ENCODE peak calls at places on chromosome 14, in five cellular contexts. One of them, this sample, is unnamed. For H3K9me3, the result is how much of the 10 kb centered on the place peaks cover.

GRCh38 chr14:104389326-104390220 is 190.0 kb upstream of the C14orf180 start:
- DNase-seq in left ventricle myocardium inferior: no peak
- DNase-seq in mucosa of descending colon: no peak
- DNase-seq in heart right ventricle: no peak
- DNase-seq in A549: no peak
- DNase-seq in this sample: no peak

GRCh38 chr14:24806061-24806678 is 172.2 kb upstream of the GZMB start:
- DNase-seq in left ventricle myocardium inferior: peak
- DNase-seq in mucosa of descending colon: peak
- DNase-seq in heart right ventricle: peak
- DNase-seq in A549: peak
- DNase-seq in this sample: peak

GRCh38 chr14:88421286-88421685 is 35.8 kb downstream of the SPATA7 start:
- DNase-seq in left ventricle myocardium inferior: no peak
- DNase-seq in mucosa of descending colon: no peak
- DNase-seq in heart right ventricle: no peak
- DNase-seq in A549: no peak
- DNase-seq in this sample: no peak

GRCh38 chr14:24339284-24340151 is at the start of gene RIPK3:
- DNase-seq in left ventricle myocardium inferior: peak
- DNase-seq in mucosa of descending colon: peak
- DNase-seq in heart right ventricle: peak
- DNase-seq in A549: no peak
- DNase-seq in this sample: no peak

GRCh38 chr14:70451874-70452273 is at the start of gene ADAM21:
- DNase-seq in left ventricle myocardium inferior: no peak
- DNase-seq in mucosa of descending colon: no peak
- DNase-seq in heart right ventricle: no peak
- DNase-seq in A549: no peak
- DNase-seq in this sample: no peak

GRCh38 chr14:61642246-61642982 is 52.9 kb upstream of the HIF1A start:
- DNase-seq in left ventricle myocardium inferior: no peak
- DNase-seq in mucosa of descending colon: peak
- DNase-seq in heart right ventricle: no peak
- DNase-seq in A549: peak
- DNase-seq in this sample: no peak

GRCh38 chr14:35220027-35220676 is 72.0 kb upstream of the PSMA6 start:
- DNase-seq in left ventricle myocardium inferior: no peak
- DNase-seq in mucosa of descending colon: no peak
- DNase-seq in heart right ventricle: no peak
- DNase-seq in A549: no peak
- DNase-seq in this sample: no peak

GRCh38 chr14:54642950-54643695 is 76.2 kb downstream of the SAMD4A start:
- DNase-seq in left ventricle myocardium inferior: no peak
- DNase-seq in mucosa of descending colon: no peak
- DNase-seq in heart right ventricle: no peak
- DNase-seq in A549: peak
- DNase-seq in this sample: no peak

GRCh38 chr14:70018246-70018645 is 139.0 kb downstream of the SMOC1 start:
- DNase-seq in left ventricle myocardium inferior: no peak
- DNase-seq in mucosa of descending colon: no peak
- DNase-seq in heart right ventricle: no peak
- DNase-seq in A549: no peak
- DNase-seq in this sample: no peak

GRCh38 chr14:83520837-83521236 is 1987.2 kb upstream of the SEL1L start:
- DNase-seq in left ventricle myocardium inferior: no peak
- DNase-seq in mucosa of descending colon: no peak
- DNase-seq in heart right ventricle: no peak
- DNase-seq in A549: no peak
- DNase-seq in this sample: no peak

GRCh38 chr14:75279153-75279738 is 618 bp downstream of the FOS start:
- DNase-seq in left ventricle myocardium inferior: peak
- DNase-seq in mucosa of descending colon: peak
- DNase-seq in heart right ventricle: peak
- DNase-seq in A549: peak
- DNase-seq in this sample: peak

GRCh38 chr14:61601923-61602732 is 93.2 kb upstream of the HIF1A start:
- DNase-seq in left ventricle myocardium inferior: no peak
- DNase-seq in mucosa of descending colon: no peak
- DNase-seq in heart right ventricle: no peak
- DNase-seq in A549: no peak
- DNase-seq in this sample: no peak

GRCh38 chr14:37056473-37056872 is 115.9 kb downstream of the SLC25A21 start:
- DNase-seq in left ventricle myocardium inferior: no peak
- DNase-seq in mucosa of descending colon: no peak
- DNase-seq in heart right ventricle: no peak
- DNase-seq in A549: peak
- DNase-seq in this sample: no peak

GRCh38 chr14:103372552-103373304 is 12.5 kb upstream of the MARK3 start:
- DNase-seq in left ventricle myocardium inferior: no peak
- DNase-seq in mucosa of descending colon: no peak
- DNase-seq in heart right ventricle: no peak
- DNase-seq in A549: peak
- DNase-seq in this sample: peak

GRCh38 chr14:91388551-91388975 is 29.1 kb downstream of the CCDC88C start:
- DNase-seq in left ventricle myocardium inferior: no peak
- DNase-seq in mucosa of descending colon: no peak
- DNase-seq in heart right ventricle: no peak
- DNase-seq in A549: no peak
- DNase-seq in this sample: no peak

GRCh38 chr14:70716483-70716882 is 74.8 kb downstream of the TTC9 start:
- DNase-seq in left ventricle myocardium inferior: no peak
- DNase-seq in mucosa of descending colon: no peak
- DNase-seq in heart right ventricle: no peak
- DNase-seq in A549: no peak
- DNase-seq in this sample: no peak

GRCh38 chr14:36834293-36834692 is 172.6 kb downstream of the PAX9 start:
- DNase-seq in left ventricle myocardium inferior: no peak
- DNase-seq in mucosa of descending colon: no peak
- DNase-seq in heart right ventricle: no peak
- DNase-seq in A549: no peak
- DNase-seq in this sample: no peak

GRCh38 chr14:22472935-22473854 is 115.8 kb downstream of the DAD1 start:
- DNase-seq in left ventricle myocardium inferior: no peak
- DNase-seq in mucosa of descending colon: no peak
- DNase-seq in heart right ventricle: no peak
- DNase-seq in A549: peak
- DNase-seq in this sample: peak

GRCh38 chr14:103801459-103801858 is 45.9 kb downstream of the PPP1R13B start:
- DNase-seq in left ventricle myocardium inferior: no peak
- DNase-seq in mucosa of descending colon: no peak
- DNase-seq in heart right ventricle: no peak
- DNase-seq in A549: no peak
- DNase-seq in this sample: no peak

GRCh38 chr14:81234268-81234667 is 13.5 kb upstream of the GTF2A1 start:
- DNase-seq in left ventricle myocardium inferior: no peak
- DNase-seq in mucosa of descending colon: no peak
- DNase-seq in heart right ventricle: no peak
- DNase-seq in A549: no peak
- DNase-seq in this sample: no peak

GRCh38 chr14:99271951-99272668 is at the start of gene BCL11B:
- DNase-seq in left ventricle myocardium inferior: peak
- DNase-seq in mucosa of descending colon: peak
- DNase-seq in heart right ventricle: peak
- DNase-seq in A549: peak
- DNase-seq in this sample: peak

GRCh38 chr14:75282166-75282547 is 3.5 kb downstream of the FOS start:
- DNase-seq in left ventricle myocardium inferior: no peak
- DNase-seq in mucosa of descending colon: no peak
- DNase-seq in heart right ventricle: no peak
- DNase-seq in A549: no peak
- DNase-seq in this sample: no peak

GRCh38 chr14:73786942-73787759 is 64.5 kb upstream of the PTGR2 start:
- DNase-seq in left ventricle myocardium inferior: peak
- DNase-seq in mucosa of descending colon: peak
- DNase-seq in heart right ventricle: peak
- DNase-seq in A549: peak
- DNase-seq in this sample: peak

GRCh38 chr14:76904740-76905569 is 78.7 kb downstream of the LRRC74A start:
- DNase-seq in left ventricle myocardium inferior: peak
- DNase-seq in mucosa of descending colon: peak
- DNase-seq in heart right ventricle: peak
- DNase-seq in A549: peak
- DNase-seq in this sample: peak

DNA sequence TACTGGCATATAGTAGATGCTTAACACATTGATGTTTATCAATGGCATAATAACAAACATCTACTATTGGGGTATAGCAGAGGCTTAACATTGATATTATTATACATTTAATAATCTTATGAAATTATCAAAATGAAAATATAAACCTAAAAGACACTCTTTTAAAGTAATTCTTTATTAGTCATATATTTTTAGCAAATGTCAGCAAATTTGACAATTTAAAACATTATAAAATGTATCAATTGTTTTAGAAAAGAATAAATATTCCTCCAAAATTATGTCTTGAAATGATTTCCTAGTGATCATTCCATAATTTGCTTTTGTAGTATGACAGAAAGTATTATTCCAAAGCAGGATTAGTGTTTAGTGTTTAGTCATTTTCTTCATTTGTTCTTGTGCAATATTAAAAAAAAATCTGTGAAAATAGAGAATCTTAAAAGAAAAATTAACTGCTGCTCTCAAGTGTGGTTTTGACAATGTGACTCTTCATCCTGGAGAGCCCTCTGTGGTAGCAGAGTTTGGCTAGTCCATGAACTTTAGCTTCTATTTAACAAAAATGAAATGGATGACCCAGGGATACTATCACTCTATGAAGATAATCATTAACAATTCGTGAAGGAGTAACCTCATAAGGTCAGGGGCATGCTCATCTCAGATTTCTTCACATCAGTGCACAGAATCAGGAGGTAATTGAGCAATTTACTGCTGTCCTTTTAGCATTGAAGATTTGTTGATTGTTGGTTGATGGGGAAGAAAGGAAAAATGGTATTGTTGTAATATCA is 1018.5 kb downstream of the LRFN5 start:
- DNase-seq in left ventricle myocardium inferior: no peak
- DNase-seq in mucosa of descending colon: no peak
- DNase-seq in heart right ventricle: no peak
- DNase-seq in A549: peak
- DNase-seq in this sample: no peak
- H3K9me3 ChIP-seq in left ventricle myocardium inferior: under half
- H3K9me3 ChIP-seq in mucosa of descending colon: under half
- H3K9me3 ChIP-seq in heart right ventricle: under half
- H3K9me3 ChIP-seq in A549: under half
- H3K9me3 ChIP-seq in this sample: under half

GRCh38 chr14:51485733-51486132 is 166.0 kb upstream of the FRMD6 start:
- DNase-seq in left ventricle myocardium inferior: no peak
- DNase-seq in mucosa of descending colon: no peak
- DNase-seq in heart right ventricle: no peak
- DNase-seq in A549: no peak
- DNase-seq in this sample: no peak

GRCh38 chr14:51481643-51482042 is 170.1 kb upstream of the FRMD6 start:
- DNase-seq in left ventricle myocardium inferior: no peak
- DNase-seq in mucosa of descending colon: no peak
- DNase-seq in heart right ventricle: no peak
- DNase-seq in A549: no peak
- DNase-seq in this sample: no peak

GRCh38 chr14:51479584-51480305 is 172.0 kb upstream of the FRMD6 start:
- DNase-seq in left ventricle myocardium inferior: peak
- DNase-seq in mucosa of descending colon: no peak
- DNase-seq in heart right ventricle: no peak
- DNase-seq in A549: no peak
- DNase-seq in this sample: no peak

GRCh38 chr14:51484491-51484890 is 167.2 kb upstream of the FRMD6 start:
- DNase-seq in left ventricle myocardium inferior: no peak
- DNase-seq in mucosa of descending colon: no peak
- DNase-seq in heart right ventricle: no peak
- DNase-seq in A549: no peak
- DNase-seq in this sample: no peak

DNA sequence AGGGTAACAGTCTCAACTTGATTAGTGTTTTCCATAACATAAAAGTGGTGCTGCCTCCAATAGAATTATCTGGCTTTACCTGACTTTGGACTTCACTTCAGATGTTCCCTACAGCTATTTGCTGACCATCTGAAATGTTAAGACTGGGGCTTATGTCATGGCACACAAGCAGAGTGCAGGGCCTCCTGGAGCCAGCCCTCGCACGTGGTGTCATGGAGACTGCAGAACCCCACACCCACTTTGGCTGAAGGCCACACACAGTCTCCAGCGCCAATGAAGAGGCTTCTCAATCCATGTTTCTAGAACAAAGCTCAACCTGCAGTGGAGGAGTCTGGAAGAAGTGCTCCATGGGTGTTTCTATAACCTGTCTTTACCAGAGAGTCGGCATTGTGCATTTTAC is 169.6 kb upstream of the FRMD6 start:
- DNase-seq in left ventricle myocardium inferior: no peak
- DNase-seq in mucosa of descending colon: no peak
- DNase-seq in heart right ventricle: no peak
- DNase-seq in A549: no peak
- DNase-seq in this sample: no peak
- H3K9me3 ChIP-seq in left ventricle myocardium inferior: under half
- H3K9me3 ChIP-seq in mucosa of descending colon: under half
- H3K9me3 ChIP-seq in heart right ventricle: under half
- H3K9me3 ChIP-seq in A549: under half
- H3K9me3 ChIP-seq in this sample: under half

DNA sequence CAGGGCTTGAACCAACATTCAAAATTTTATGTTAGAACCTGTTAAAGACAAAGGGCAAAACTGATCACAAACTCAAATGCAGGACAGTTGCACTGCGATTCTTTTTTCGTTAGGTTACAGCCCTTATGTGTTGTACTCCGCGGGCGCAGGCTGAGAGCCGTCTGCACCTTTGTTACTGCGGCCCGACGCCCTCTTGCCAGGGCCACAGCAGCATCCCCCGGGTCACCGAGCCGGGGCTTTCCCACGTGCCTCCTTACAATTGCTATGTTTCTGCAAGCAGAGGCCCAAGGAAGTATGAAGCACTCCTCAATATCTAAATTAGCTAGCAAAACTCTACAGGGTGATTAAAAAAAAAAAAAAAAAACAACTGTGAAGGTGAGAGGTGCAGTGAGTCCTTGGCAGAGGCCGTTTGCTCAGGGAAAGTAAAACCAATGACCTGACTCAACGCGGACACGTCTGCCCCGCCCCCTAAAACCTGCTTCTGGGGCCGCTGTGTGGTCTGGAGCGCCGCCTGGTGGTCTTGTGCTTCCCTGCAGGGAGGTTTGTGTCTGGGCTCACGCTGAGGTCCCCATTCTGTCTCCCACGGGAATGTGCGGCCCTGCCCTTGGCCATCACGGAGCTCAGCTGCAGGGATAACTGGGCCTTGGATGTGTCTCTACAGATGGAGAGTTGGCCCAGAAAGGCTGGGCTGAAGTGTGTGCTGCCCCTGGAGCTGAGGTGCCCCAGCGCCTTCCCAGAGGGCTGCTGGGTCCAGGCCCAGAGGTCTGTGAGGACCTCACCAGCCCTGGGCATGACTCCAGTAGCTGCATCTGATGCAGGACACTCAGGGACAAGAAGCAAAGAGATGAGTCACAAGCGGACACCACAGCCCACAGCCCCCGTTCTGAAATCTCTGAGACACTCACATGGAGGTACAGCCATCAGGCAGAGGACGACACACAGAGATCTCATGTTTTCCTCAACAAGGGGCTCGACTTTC is 418.5 kb downstream of the TMEM121 start:
- DNase-seq in left ventricle myocardium inferior: peak
- DNase-seq in mucosa of descending colon: peak
- DNase-seq in heart right ventricle: peak
- DNase-seq in A549: peak
- DNase-seq in this sample: peak
- H3K9me3 ChIP-seq in left ventricle myocardium inferior: under half
- H3K9me3 ChIP-seq in mucosa of descending colon: under half
- H3K9me3 ChIP-seq in heart right ventricle: under half
- H3K9me3 ChIP-seq in A549: under half
- H3K9me3 ChIP-seq in this sample: under half

GRCh38 chr14:98175436-98175835 is 1096.6 kb downstream of the BCL11B start:
- DNase-seq in left ventricle myocardium inferior: no peak
- DNase-seq in mucosa of descending colon: no peak
- DNase-seq in heart right ventricle: no peak
- DNase-seq in A549: no peak
- DNase-seq in this sample: no peak
- H3K9me3 ChIP-seq in left ventricle myocardium inferior: under half
- H3K9me3 ChIP-seq in mucosa of descending colon: under half
- H3K9me3 ChIP-seq in heart right ventricle: under half
- H3K9me3 ChIP-seq in A549: under half
- H3K9me3 ChIP-seq in this sample: under half

This sample was measured in adrenal gland.